ENCODE peak calls at places on chromosome 1, in nine cellular contexts. One of them, this sample, is unnamed.
A peak's percentile ranks its signal among the peaks of the same experiment; 100 is the strongest.

GRCh38 chr1:178037510-178038253 is 56.2 kb upstream of the RASAL2 start:
- DNase-seq in NCI-H2029: no peak
- DNase-seq in NCI-H748 treated with DMSO at 0.1 percent for 48 hours: no peak
- DNase-seq in AG09309: no peak
- DNase-seq in NCI-H510A: no peak
- DNase-seq in progenitor cell of endocrine pancreas: peak; percentile 68
- DNase-seq in occipital lobe: peak; percentile 45
- DNase-seq in T-cell: no peak
- DNase-seq in kidney tubule cell: peak; percentile 84
- DNase-seq in this sample: no peak

GRCh38 chr1:91400133-91400725 is 4.4 kb downstream of the HFM1 start:
- DNase-seq in NCI-H2029: peak; percentile 45
- DNase-seq in NCI-H748 treated with DMSO at 0.1 percent for 48 hours: no peak
- DNase-seq in AG09309: no peak
- DNase-seq in NCI-H510A: no peak
- DNase-seq in progenitor cell of endocrine pancreas: no peak
- DNase-seq in occipital lobe: no peak
- DNase-seq in T-cell: no peak
- DNase-seq in kidney tubule cell: no peak
- DNase-seq in this sample: no peak

GRCh38 chr1:45272943-45273342 is 53.8 kb upstream of the HPDL start:
- DNase-seq in NCI-H2029: no peak
- DNase-seq in NCI-H748 treated with DMSO at 0.1 percent for 48 hours: no peak
- DNase-seq in AG09309: peak; percentile 39
- DNase-seq in NCI-H510A: no peak
- DNase-seq in progenitor cell of endocrine pancreas: no peak
- DNase-seq in occipital lobe: no peak
- DNase-seq in T-cell: no peak
- DNase-seq in kidney tubule cell: peak; percentile 6
- DNase-seq in this sample: no peak

GRCh38 chr1:44707959-44708831 is 22.8 kb downstream of the RNU5D-1 start:
- DNase-seq in NCI-H2029: peak; percentile 63
- DNase-seq in NCI-H748 treated with DMSO at 0.1 percent for 48 hours: no peak
- DNase-seq in AG09309: no peak
- DNase-seq in NCI-H510A: no peak
- DNase-seq in progenitor cell of endocrine pancreas: no peak
- DNase-seq in occipital lobe: no peak
- DNase-seq in T-cell: no peak
- DNase-seq in kidney tubule cell: peak; percentile 58
- DNase-seq in this sample: no peak

GRCh38 chr1:186236921-186237320 is 138.1 kb downstream of the TPR start:
- DNase-seq in NCI-H2029: no peak
- DNase-seq in NCI-H748 treated with DMSO at 0.1 percent for 48 hours: no peak
- DNase-seq in AG09309: peak; percentile 69
- DNase-seq in NCI-H510A: no peak
- DNase-seq in progenitor cell of endocrine pancreas: no peak
- DNase-seq in occipital lobe: no peak
- DNase-seq in T-cell: no peak
- DNase-seq in kidney tubule cell: peak; percentile 89
- DNase-seq in this sample: no peak

GRCh38 chr1:24932284-24932683 is 2.2 kb upstream of the RUNX3 start:
- DNase-seq in NCI-H2029: peak; percentile 34
- DNase-seq in NCI-H748 treated with DMSO at 0.1 percent for 48 hours: no peak
- DNase-seq in AG09309: no peak
- DNase-seq in NCI-H510A: peak; percentile 41
- DNase-seq in progenitor cell of endocrine pancreas: peak; percentile 72
- DNase-seq in occipital lobe: no peak
- DNase-seq in T-cell: peak; percentile 46
- DNase-seq in kidney tubule cell: peak; percentile 22
- DNase-seq in this sample: peak; percentile 50

GRCh38 chr1:19737413-19737812 is 62.3 kb downstream of the TMCO4 start:
- DNase-seq in NCI-H2029: no peak
- DNase-seq in NCI-H748 treated with DMSO at 0.1 percent for 48 hours: no peak
- DNase-seq in AG09309: no peak
- DNase-seq in NCI-H510A: no peak
- DNase-seq in progenitor cell of endocrine pancreas: no peak
- DNase-seq in occipital lobe: no peak
- DNase-seq in T-cell: no peak
- DNase-seq in kidney tubule cell: peak; percentile 82
- DNase-seq in this sample: no peak

GRCh38 chr1:61337981-61338848 is 255.9 kb downstream of the NFIA start:
- DNase-seq in NCI-H2029: peak; percentile 92
- DNase-seq in NCI-H748 treated with DMSO at 0.1 percent for 48 hours: peak; percentile 72
- DNase-seq in AG09309: peak; percentile 64
- DNase-seq in NCI-H510A: peak; percentile 63
- DNase-seq in progenitor cell of endocrine pancreas: peak; percentile 36
- DNase-seq in occipital lobe: peak; percentile 68
- DNase-seq in T-cell: no peak
- DNase-seq in kidney tubule cell: peak; percentile 96
- DNase-seq in this sample: no peak

GRCh38 chr1:248792342-248792741 is 33.4 kb downstream of the SH3BP5L start:
- DNase-seq in NCI-H2029: no peak
- DNase-seq in NCI-H748 treated with DMSO at 0.1 percent for 48 hours: no peak
- DNase-seq in AG09309: no peak
- DNase-seq in NCI-H510A: no peak
- DNase-seq in progenitor cell of endocrine pancreas: no peak
- DNase-seq in occipital lobe: no peak
- DNase-seq in T-cell: no peak
- DNase-seq in kidney tubule cell: no peak
- DNase-seq in this sample: no peak

GRCh38 chr1:16187748-16188401 is 24.6 kb downstream of the ARHGEF19 start:
- DNase-seq in NCI-H2029: no peak
- DNase-seq in NCI-H748 treated with DMSO at 0.1 percent for 48 hours: peak; percentile 5
- DNase-seq in AG09309: peak; percentile 42
- DNase-seq in NCI-H510A: no peak
- DNase-seq in progenitor cell of endocrine pancreas: peak; percentile 79
- DNase-seq in occipital lobe: peak; percentile 18
- DNase-seq in T-cell: peak; percentile 71
- DNase-seq in kidney tubule cell: peak; percentile 86
- DNase-seq in this sample: peak; percentile 67

GRCh38 chr1:117860906-117861610 is 68.4 kb downstream of the GDAP2 start:
- DNase-seq in NCI-H2029: no peak
- DNase-seq in NCI-H748 treated with DMSO at 0.1 percent for 48 hours: no peak
- DNase-seq in AG09309: peak; percentile 63
- DNase-seq in NCI-H510A: no peak
- DNase-seq in progenitor cell of endocrine pancreas: no peak
- DNase-seq in occipital lobe: peak; percentile 23
- DNase-seq in T-cell: no peak
- DNase-seq in kidney tubule cell: no peak
- DNase-seq in this sample: no peak

GRCh38 chr1:10793129-10793651 is 3.3 kb downstream of the CASZ1 start:
- DNase-seq in NCI-H2029: no peak
- DNase-seq in NCI-H748 treated with DMSO at 0.1 percent for 48 hours: peak; percentile 30
- DNase-seq in AG09309: no peak
- DNase-seq in NCI-H510A: peak; percentile 49
- DNase-seq in progenitor cell of endocrine pancreas: no peak
- DNase-seq in occipital lobe: no peak
- DNase-seq in T-cell: no peak
- DNase-seq in kidney tubule cell: peak; percentile 38
- DNase-seq in this sample: no peak

GRCh38 chr1:115134850-115135484 is 45.7 kb upstream of the TSPAN2 start:
- DNase-seq in NCI-H2029: no peak
- DNase-seq in NCI-H748 treated with DMSO at 0.1 percent for 48 hours: no peak
- DNase-seq in AG09309: peak; percentile 49
- DNase-seq in NCI-H510A: no peak
- DNase-seq in progenitor cell of endocrine pancreas: no peak
- DNase-seq in occipital lobe: no peak
- DNase-seq in T-cell: no peak
- DNase-seq in kidney tubule cell: peak; percentile 99
- DNase-seq in this sample: no peak

GRCh38 chr1:241844593-241844992 is 3.4 kb upstream of the EXO1 start:
- DNase-seq in NCI-H2029: no peak
- DNase-seq in NCI-H748 treated with DMSO at 0.1 percent for 48 hours: peak; percentile 37
- DNase-seq in AG09309: no peak
- DNase-seq in NCI-H510A: no peak
- DNase-seq in progenitor cell of endocrine pancreas: no peak
- DNase-seq in occipital lobe: no peak
- DNase-seq in T-cell: no peak
- DNase-seq in kidney tubule cell: no peak
- DNase-seq in this sample: no peak

GRCh38 chr1:67162954-67163353 is 3.3 kb upstream of the IL23R start:
- DNase-seq in NCI-H2029: peak; percentile 68
- DNase-seq in NCI-H748 treated with DMSO at 0.1 percent for 48 hours: no peak
- DNase-seq in AG09309: no peak
- DNase-seq in NCI-H510A: no peak
- DNase-seq in progenitor cell of endocrine pancreas: no peak
- DNase-seq in occipital lobe: no peak
- DNase-seq in T-cell: no peak
- DNase-seq in kidney tubule cell: peak; percentile 92
- DNase-seq in this sample: no peak

GRCh38 chr1:32969556-32969955 is 4.9 kb upstream of the RNF19B start:
- DNase-seq in NCI-H2029: no peak
- DNase-seq in NCI-H748 treated with DMSO at 0.1 percent for 48 hours: no peak
- DNase-seq in AG09309: no peak
- DNase-seq in NCI-H510A: no peak
- DNase-seq in progenitor cell of endocrine pancreas: no peak
- DNase-seq in occipital lobe: no peak
- DNase-seq in T-cell: no peak
- DNase-seq in kidney tubule cell: peak; percentile 34
- DNase-seq in this sample: no peak

GRCh38 chr1:245888809-245889208 is 618.3 kb downstream of the SMYD3 start:
- DNase-seq in NCI-H2029: no peak
- DNase-seq in NCI-H748 treated with DMSO at 0.1 percent for 48 hours: no peak
- DNase-seq in AG09309: no peak
- DNase-seq in NCI-H510A: no peak
- DNase-seq in progenitor cell of endocrine pancreas: no peak
- DNase-seq in occipital lobe: no peak
- DNase-seq in T-cell: peak; percentile 4
- DNase-seq in kidney tubule cell: peak; percentile 5
- DNase-seq in this sample: no peak

GRCh38 chr1:64356636-64357256 is 113.2 kb upstream of the CACHD1 start:
- DNase-seq in NCI-H2029: no peak
- DNase-seq in NCI-H748 treated with DMSO at 0.1 percent for 48 hours: no peak
- DNase-seq in AG09309: no peak
- DNase-seq in NCI-H510A: no peak
- DNase-seq in progenitor cell of endocrine pancreas: no peak
- DNase-seq in occipital lobe: no peak
- DNase-seq in T-cell: no peak
- DNase-seq in kidney tubule cell: no peak
- DNase-seq in this sample: no peak

GRCh38 chr1:243705585-243705984 is 144.5 kb downstream of the AKT3 start:
- DNase-seq in NCI-H2029: no peak
- DNase-seq in NCI-H748 treated with DMSO at 0.1 percent for 48 hours: peak; percentile 94
- DNase-seq in AG09309: no peak
- DNase-seq in NCI-H510A: no peak
- DNase-seq in progenitor cell of endocrine pancreas: no peak
- DNase-seq in occipital lobe: no peak
- DNase-seq in T-cell: no peak
- DNase-seq in kidney tubule cell: no peak
- DNase-seq in this sample: no peak

GRCh38 chr1:235854347-235854746 is 12.4 kb downstream of the LYST start:
- DNase-seq in NCI-H2029: no peak
- DNase-seq in NCI-H748 treated with DMSO at 0.1 percent for 48 hours: no peak
- DNase-seq in AG09309: no peak
- DNase-seq in NCI-H510A: no peak
- DNase-seq in progenitor cell of endocrine pancreas: no peak
- DNase-seq in occipital lobe: no peak
- DNase-seq in T-cell: no peak
- DNase-seq in kidney tubule cell: no peak
- DNase-seq in this sample: no peak

This sample was measured in T follicular helper cell.